ENCODE peak calls at places on chromosomes 6 and 20, in seven cellular contexts. One of them, this sample, is unnamed.

GRCh38 chr6:53513056-53513455 is 31.8 kb downstream of the GCLC start:
- DNase-seq in omental fat pad: no peak
- DNase-seq in nephron progenitor cell: no peak
- DNase-seq in right cardiac atrium: no peak
- DNase-seq in fibroblast of mammary gland: no peak
- DNase-seq in AG09309: no peak
- DNase-seq in EL: no peak
- DNase-seq in this sample: no peak

GRCh38 chr6:107435798-107436197 is 23.6 kb downstream of the PDSS2 start:
- DNase-seq in omental fat pad: no peak
- DNase-seq in nephron progenitor cell: no peak
- DNase-seq in right cardiac atrium: no peak
- DNase-seq in fibroblast of mammary gland: peak; percentile 46
- DNase-seq in AG09309: no peak
- DNase-seq in EL: no peak
- DNase-seq in this sample: no peak

GRCh38 chr6:7313505-7314165 is 636 bp upstream of the SSR1 start:
- DNase-seq in omental fat pad: no peak
- DNase-seq in nephron progenitor cell: no peak
- DNase-seq in right cardiac atrium: peak; percentile 50
- DNase-seq in fibroblast of mammary gland: no peak
- DNase-seq in AG09309: no peak
- DNase-seq in EL: no peak
- DNase-seq in this sample: no peak

GRCh38 chr20:14117768-14118167 is 122.5 kb downstream of the MACROD2 start:
- DNase-seq in omental fat pad: no peak
- DNase-seq in nephron progenitor cell: no peak
- DNase-seq in right cardiac atrium: no peak
- DNase-seq in fibroblast of mammary gland: peak; percentile 7
- DNase-seq in AG09309: no peak
- DNase-seq in EL: peak; percentile 1
- DNase-seq in this sample: no peak

GRCh38 chr20:49687595-49688567 is 25.8 kb downstream of the B4GALT5 start:
- DNase-seq in omental fat pad: no peak
- DNase-seq in nephron progenitor cell: no peak
- DNase-seq in right cardiac atrium: no peak
- DNase-seq in fibroblast of mammary gland: no peak
- DNase-seq in AG09309: no peak
- DNase-seq in EL: no peak
- DNase-seq in this sample: no peak

GRCh38 chr6:116008470-116009229 is 52.0 kb downstream of the FRK start:
- DNase-seq in omental fat pad: no peak
- DNase-seq in nephron progenitor cell: no peak
- DNase-seq in right cardiac atrium: peak; percentile 44
- DNase-seq in fibroblast of mammary gland: peak; percentile 79
- DNase-seq in AG09309: no peak
- DNase-seq in EL: peak; percentile 65
- DNase-seq in this sample: no peak

GRCh38 chr6:129208415-129209034 is 325.6 kb downstream of the LAMA2 start:
- DNase-seq in omental fat pad: no peak
- DNase-seq in nephron progenitor cell: no peak
- DNase-seq in right cardiac atrium: no peak
- DNase-seq in fibroblast of mammary gland: no peak
- DNase-seq in AG09309: no peak
- DNase-seq in EL: no peak
- DNase-seq in this sample: no peak

GRCh38 chr20:37226889-37227288 is 34.7 kb downstream of the GHRH start:
- DNase-seq in omental fat pad: no peak
- DNase-seq in nephron progenitor cell: no peak
- DNase-seq in right cardiac atrium: peak; percentile 84
- DNase-seq in fibroblast of mammary gland: peak; percentile 51
- DNase-seq in AG09309: no peak
- DNase-seq in EL: no peak
- DNase-seq in this sample: no peak

GRCh38 chr6:116666869-116667268 is 1.7 kb downstream of the ZUP1 start:
- DNase-seq in omental fat pad: no peak
- DNase-seq in nephron progenitor cell: no peak
- DNase-seq in right cardiac atrium: no peak
- DNase-seq in fibroblast of mammary gland: no peak
- DNase-seq in AG09309: no peak
- DNase-seq in EL: no peak
- DNase-seq in this sample: no peak

GRCh38 chr6:128376952-128377503 is 143.4 kb downstream of the PTPRK start:
- DNase-seq in omental fat pad: no peak
- DNase-seq in nephron progenitor cell: no peak
- DNase-seq in right cardiac atrium: no peak
- DNase-seq in fibroblast of mammary gland: no peak
- DNase-seq in AG09309: no peak
- DNase-seq in EL: no peak
- DNase-seq in this sample: no peak

GRCh38 chr6:217048-217659 is 75.1 kb upstream of the DUSP22 start:
- DNase-seq in omental fat pad: no peak
- DNase-seq in nephron progenitor cell: peak; percentile 40
- DNase-seq in right cardiac atrium: peak; percentile 64
- DNase-seq in fibroblast of mammary gland: no peak
- DNase-seq in AG09309: no peak
- DNase-seq in EL: no peak
- DNase-seq in this sample: no peak

GRCh38 chr6:19415605-19416326 is 421.4 kb upstream of the ID4 start:
- DNase-seq in omental fat pad: no peak
- DNase-seq in nephron progenitor cell: no peak
- DNase-seq in right cardiac atrium: no peak
- DNase-seq in fibroblast of mammary gland: peak; percentile 69
- DNase-seq in AG09309: peak; percentile 52
- DNase-seq in EL: peak; percentile 75
- DNase-seq in this sample: no peak

GRCh38 chr6:45965787-45966186 is 49.9 kb downstream of the CLIC5 start:
- DNase-seq in omental fat pad: no peak
- DNase-seq in nephron progenitor cell: no peak
- DNase-seq in right cardiac atrium: no peak
- DNase-seq in fibroblast of mammary gland: peak; percentile 15
- DNase-seq in AG09309: no peak
- DNase-seq in EL: peak; percentile 77
- DNase-seq in this sample: no peak

GRCh38 chr6:17334265-17334664 is 53.1 kb downstream of the RBM24 start:
- DNase-seq in omental fat pad: no peak
- DNase-seq in nephron progenitor cell: no peak
- DNase-seq in right cardiac atrium: no peak
- DNase-seq in fibroblast of mammary gland: peak; percentile 32
- DNase-seq in AG09309: no peak
- DNase-seq in EL: peak; percentile 69
- DNase-seq in this sample: no peak

GRCh38 chr20:58731192-58731591 is 38.6 kb downstream of the NPEPL1 start:
- DNase-seq in omental fat pad: no peak
- DNase-seq in nephron progenitor cell: no peak
- DNase-seq in right cardiac atrium: no peak
- DNase-seq in fibroblast of mammary gland: no peak
- DNase-seq in AG09309: no peak
- DNase-seq in EL: no peak
- DNase-seq in this sample: no peak

GRCh38 chr6:155314773-155315515 is 660 bp upstream of the TFB1M start:
- DNase-seq in omental fat pad: peak; percentile 61
- DNase-seq in nephron progenitor cell: no peak
- DNase-seq in right cardiac atrium: peak; percentile 78
- DNase-seq in fibroblast of mammary gland: peak; percentile 95
- DNase-seq in AG09309: peak; percentile 57
- DNase-seq in EL: peak; percentile 89
- DNase-seq in this sample: no peak

GRCh38 chr20:63453029-63453523 is 19.4 kb downstream of the KCNQ2 start:
- DNase-seq in omental fat pad: no peak
- DNase-seq in nephron progenitor cell: no peak
- DNase-seq in right cardiac atrium: no peak
- DNase-seq in fibroblast of mammary gland: no peak
- DNase-seq in AG09309: no peak
- DNase-seq in EL: no peak
- DNase-seq in this sample: no peak

GRCh38 chr6:153852481-153852880 is 186.6 kb upstream of the OPRM1 start:
- DNase-seq in omental fat pad: no peak
- DNase-seq in nephron progenitor cell: no peak
- DNase-seq in right cardiac atrium: no peak
- DNase-seq in fibroblast of mammary gland: no peak
- DNase-seq in AG09309: no peak
- DNase-seq in EL: no peak
- DNase-seq in this sample: no peak

GRCh38 chr6:143531720-143532504 is 20.4 kb upstream of the FUCA2 start:
- DNase-seq in omental fat pad: no peak
- DNase-seq in nephron progenitor cell: no peak
- DNase-seq in right cardiac atrium: no peak
- DNase-seq in fibroblast of mammary gland: no peak
- DNase-seq in AG09309: no peak
- DNase-seq in EL: no peak
- DNase-seq in this sample: no peak

GRCh38 chr20:47748851-47749250 is 36.4 kb downstream of the SULF2 start:
- DNase-seq in omental fat pad: no peak
- DNase-seq in nephron progenitor cell: no peak
- DNase-seq in right cardiac atrium: no peak
- DNase-seq in fibroblast of mammary gland: no peak
- DNase-seq in AG09309: no peak
- DNase-seq in EL: no peak
- DNase-seq in this sample: no peak

GRCh38 chr6:138555294-138555988 is 56.1 kb upstream of the NHSL1 start:
- DNase-seq in omental fat pad: no peak
- DNase-seq in nephron progenitor cell: no peak
- DNase-seq in right cardiac atrium: no peak
- DNase-seq in fibroblast of mammary gland: no peak
- DNase-seq in AG09309: no peak
- DNase-seq in EL: peak; percentile 49
- DNase-seq in this sample: no peak

GRCh38 chr20:22402990-22403859 is 181.1 kb downstream of the FOXA2 start:
- DNase-seq in omental fat pad: no peak
- DNase-seq in nephron progenitor cell: peak; percentile 20
- DNase-seq in right cardiac atrium: no peak
- DNase-seq in fibroblast of mammary gland: no peak
- DNase-seq in AG09309: no peak
- DNase-seq in EL: no peak
- DNase-seq in this sample: no peak

GRCh38 chr20:57076202-57076651 is 190.2 kb downstream of the BMP7 start:
- DNase-seq in omental fat pad: peak; percentile 45
- DNase-seq in nephron progenitor cell: no peak
- DNase-seq in right cardiac atrium: no peak
- DNase-seq in fibroblast of mammary gland: peak; percentile 46
- DNase-seq in AG09309: peak; percentile 76
- DNase-seq in EL: peak; percentile 90
- DNase-seq in this sample: no peak

GRCh38 chr20:10200329-10200728 is 18.3 kb upstream of the SNAP25 start:
- DNase-seq in omental fat pad: no peak
- DNase-seq in nephron progenitor cell: no peak
- DNase-seq in right cardiac atrium: no peak
- DNase-seq in fibroblast of mammary gland: no peak
- DNase-seq in AG09309: no peak
- DNase-seq in EL: no peak
- DNase-seq in this sample: no peak

GRCh38 chr6:111843347-111844147 is 29.7 kb downstream of the FYN start:
- DNase-seq in omental fat pad: no peak
- DNase-seq in nephron progenitor cell: no peak
- DNase-seq in right cardiac atrium: peak; percentile 63
- DNase-seq in fibroblast of mammary gland: no peak
- DNase-seq in AG09309: no peak
- DNase-seq in EL: no peak
- DNase-seq in this sample: no peak

GRCh38 chr20:61376541-61377231 is 124.6 kb downstream of the CDH4 start:
- DNase-seq in omental fat pad: no peak
- DNase-seq in nephron progenitor cell: no peak
- DNase-seq in right cardiac atrium: no peak
- DNase-seq in fibroblast of mammary gland: no peak
- DNase-seq in AG09309: no peak
- DNase-seq in EL: no peak
- DNase-seq in this sample: no peak

GRCh38 chr20:60064554-60064953 is 106.3 kb downstream of the CDH26 start:
- DNase-seq in omental fat pad: no peak
- DNase-seq in nephron progenitor cell: no peak
- DNase-seq in right cardiac atrium: no peak
- DNase-seq in fibroblast of mammary gland: no peak
- DNase-seq in AG09309: no peak
- DNase-seq in EL: no peak
- DNase-seq in this sample: no peak

GRCh38 chr20:36573103-36573797 is at the start of gene TGIF2:
- DNase-seq in omental fat pad: peak; percentile 37
- DNase-seq in nephron progenitor cell: peak; percentile 95
- DNase-seq in right cardiac atrium: peak; percentile 94
- DNase-seq in fibroblast of mammary gland: peak; percentile 46
- DNase-seq in AG09309: no peak
- DNase-seq in EL: peak; percentile 94
- DNase-seq in this sample: peak; percentile 79

GRCh38 chr6:140968062-140968461 is 1164.7 kb upstream of the GJE1 start:
- DNase-seq in omental fat pad: no peak
- DNase-seq in nephron progenitor cell: no peak
- DNase-seq in right cardiac atrium: no peak
- DNase-seq in fibroblast of mammary gland: no peak
- DNase-seq in AG09309: no peak
- DNase-seq in EL: no peak
- DNase-seq in this sample: no peak

This sample was measured in breast epithelium.